ENCODE peak calls at places on chromosomes 2 and 18, in four cellular contexts. T is SK-N-SH, L is K562, K is H1. D is an unnamed sample.

GRCh38 chr18:76958692-76959341 is 136.5 kb downstream of the ZNF236 start:
- DNase-seq in T (peak; percentile 75), L (no peak), K (no peak), D (no peak)

GRCh38 chr2:207881902-207882301 is 112.2 kb upstream of the FZD5 start:
- DNase-seq in T (no peak), L (no peak), K (no peak), D (no peak)

GRCh38 chr2:174248998-174249592 is 763 bp upstream of the OLA1 start:
- DNase-seq in T (no peak), L (no peak), K (no peak), D (no peak)

GRCh38 chr18:28666216-28666615 is 489.3 kb upstream of the CDH2 start:
- DNase-seq in T (no peak), L (no peak), K (no peak), D (no peak)

GRCh38 chr2:60884795-60885194 is 3.4 kb downstream of the REL start:
- DNase-seq in T (no peak), L (no peak), K (no peak), D (no peak)

GRCh38 chr2:199463000-199463692 is 5.4 kb upstream of the SATB2 start:
- DNase-seq in T (peak; percentile 90), L (no peak), K (no peak), D (no peak)

GRCh38 chr2:25265802-25266201 is 75.9 kb downstream of the DNMT3A start:
- DNase-seq in T (no peak), L (peak; percentile 35), K (no peak), D (no peak)

GRCh38 chr18:76405761-76406356 is 89.2 kb downstream of the ZNF516 start:
- DNase-seq in T (peak; percentile 63), L (peak; percentile 37), K (peak; percentile 43), D (peak; percentile 34)

GRCh38 chr2:134668821-134669220 is 50.0 kb downstream of the TMEM163 start:
- DNase-seq in T (no peak), L (no peak), K (no peak), D (no peak)

GRCh38 chr2:142930835-142931398 is 53.5 kb downstream of the KYNU start:
- DNase-seq in T (no peak), L (peak; percentile 39), K (no peak), D (no peak)

GRCh38 chr2:19772981-19773380 is 128.8 kb downstream of the TTC32 start:
- DNase-seq in T (no peak), L (no peak), K (no peak), D (no peak)

GRCh38 chr2:100988630-100989417 is 13.3 kb upstream of the RPL31 start:
- DNase-seq in T (no peak), L (no peak), K (no peak), D (no peak)

GRCh38 chr18:26963292-26963691 is 97.8 kb upstream of the AQP4 start:
- DNase-seq in T (no peak), L (no peak), K (no peak), D (no peak)

GRCh38 chr2:25381502-25381901 is 39.8 kb upstream of the DNMT3A start:
- DNase-seq in T (no peak), L (no peak), K (no peak), D (no peak)

GRCh38 chr2:166197446-166197845 is 69.6 kb upstream of the SCN1A start:
- DNase-seq in T (no peak), L (no peak), K (no peak), D (peak; percentile 20)

GRCh38 chr18:8283901-8284585 is 325.2 kb upstream of the RAB12 start:
- DNase-seq in T (no peak), L (no peak), K (no peak), D (peak; percentile 78)

GRCh38 chr2:9558948-9559381 is 3.3 kb upstream of the ADAM17 start:
- DNase-seq in T (no peak), L (no peak), K (no peak), D (no peak)

GRCh38 chr2:179377296-179377695 is 112.7 kb upstream of the SESTD1 start:
- DNase-seq in T (no peak), L (no peak), K (no peak), D (no peak)

GRCh38 chr2:26068602-26069298 is 34.9 kb downstream of the RAB10 start:
- DNase-seq in T (no peak), L (peak; percentile 67), K (no peak), D (peak; percentile 56)

GRCh38 chr18:68399721-68400120 is 315.2 kb downstream of the TMX3 start:
- DNase-seq in T (no peak), L (no peak), K (no peak), D (no peak)

GRCh38 chr2:136134126-136134525 is 16.2 kb upstream of the CXCR4 start:
- DNase-seq in T (no peak), L (no peak), K (no peak), D (no peak)

GRCh38 chr2:204669386-204669785 is 124.1 kb downstream of the PARD3B start:
- DNase-seq in T (no peak), L (no peak), K (no peak), D (no peak)

GRCh38 chr18:70461323-70462077 is 172.7 kb downstream of the SOCS6 start:
- DNase-seq in T (no peak), L (no peak), K (no peak), D (no peak)

GRCh38 chr18:50819727-50820378 is at the start of gene MRO:
- DNase-seq in T (peak; percentile 87), L (peak; percentile 66), K (peak; percentile 62), D (peak; percentile 58)

GRCh38 chr2:238523158-238524110 is 96.7 kb downstream of the ASB1 start:
- DNase-seq in T (peak; percentile 87), L (no peak), K (peak; percentile 31), D (peak; percentile 93)

GRCh38 chr2:120826716-120827410 is 91.2 kb downstream of the GLI2 start:
- DNase-seq in T (no peak), L (no peak), K (no peak), D (no peak)

GRCh38 chr2:240425236-240425615 is 10.2 kb upstream of the GPC1 start:
- DNase-seq in T (no peak), L (no peak), K (no peak), D (no peak)

GRCh38 chr2:100213595-100213994 is 71.2 kb upstream of the AFF3 start:
- DNase-seq in T (no peak), L (no peak), K (no peak), D (no peak)

GRCh38 chr2:36380624-36381481 is 25.3 kb downstream of the CRIM1 start:
- DNase-seq in T (peak; percentile 42), L (no peak), K (no peak), D (peak; percentile 99)
- TF ChIP-seq GABPA in T (no peak), L (no peak), K (no peak), D (peak; percentile 82)

GRCh38 chr18:62445386-62445917 is 77.4 kb upstream of the ZCCHC2 start:
- DNase-seq in T (no peak), L (no peak), K (no peak), D (no peak)
- TF ChIP-seq GABPA in T (no peak), L (no peak), K (no peak), D (no peak)

DNA sequence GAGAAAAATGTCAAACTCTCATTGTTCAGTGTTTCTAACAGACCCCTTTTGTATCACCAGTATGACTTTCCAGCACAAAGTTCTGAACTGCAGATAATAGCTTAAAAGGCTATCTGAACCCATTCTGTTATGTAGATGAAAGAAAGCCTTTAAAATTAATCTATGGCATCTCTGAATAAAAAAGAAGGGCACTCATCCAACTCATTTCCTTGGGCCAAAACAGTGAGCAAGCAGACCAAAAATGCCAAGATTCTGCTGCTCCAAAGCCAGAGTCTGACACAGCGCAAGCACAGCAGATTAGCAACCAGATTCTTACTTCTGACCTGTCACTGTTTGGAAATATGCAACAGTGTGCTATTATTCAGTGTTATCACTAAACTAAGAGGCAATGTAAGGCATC is 22.6 kb upstream of the ITGA6 start:
- DNase-seq in T (no peak), L (no peak), K (no peak), D (no peak)
- TF ChIP-seq GABPA in T (no peak), L (no peak), K (no peak), D (no peak)

GRCh38 chr2:223768179-223768578 is 69.2 kb downstream of the AP1S3 start:
- DNase-seq in T (no peak), L (no peak), K (no peak), D (no peak)

GRCh38 chr2:223774193-223774592 is 63.2 kb downstream of the AP1S3 start:
- DNase-seq in T (no peak), L (no peak), K (no peak), D (no peak)

GRCh38 chr2:223771480-223771879 is 65.9 kb downstream of the AP1S3 start:
- DNase-seq in T (no peak), L (no peak), K (no peak), D (no peak)

GRCh38 chr2:223772363-223772762 is 65.0 kb downstream of the AP1S3 start:
- DNase-seq in T (no peak), L (no peak), K (no peak), D (no peak)
- TF ChIP-seq GABPA in T (no peak), L (no peak), K (no peak), D (no peak)

GRCh38 chr18:58756596-58757240 is 85.5 kb downstream of the MALT1 start:
- DNase-seq in T (no peak), L (no peak), K (no peak), D (no peak)
- TF ChIP-seq GABPA in T (no peak), L (no peak), K (no peak), D (no peak)